ENCODE peak calls at places on chromosomes 5 and 9, in seven cellular contexts. B is sigmoid colon, R is cardiac muscle cell, M is body of pancreas, S is pancreas, U is endodermal cell, Y is breast epithelium. T is an unnamed sample. For H3K4me1, the result is how much of the 10 kb centered on the place peaks cover.

GRCh38 chr5:51960617-51961115 is 577.4 kb downstream of the ISL1 start:
- DNase-seq in B (no peak), R (no peak), M (no peak), S (no peak), U (no peak), Y (no peak), T (no peak)

GRCh38 chr9:88824711-88825110 is 166.6 kb upstream of the S1PR3 start:
- DNase-seq in B (no peak), R (no peak), M (no peak), S (no peak), U (no peak), Y (no peak), T (no peak)

GRCh38 chr5:40622463-40623252 is 57.1 kb upstream of the PTGER4 start:
- DNase-seq in B (no peak), R (no peak), M (no peak), S (no peak), U (no peak), Y (no peak), T (no peak)

GRCh38 chr9:114580609-114581193 is 6.9 kb upstream of the ATP6V1G1 start:
- DNase-seq in B (no peak), R (no peak), M (no peak), S (no peak), U (no peak), Y (no peak), T (no peak)

GRCh38 chr5:54090495-54091084 is 219.8 kb downstream of the ARL15 start:
- DNase-seq in B (no peak), R (no peak), M (no peak), S (no peak), U (no peak), Y (no peak), T (no peak)

GRCh38 chr5:39466804-39467203 is 42.0 kb upstream of the DAB2 start:
- DNase-seq in B (no peak), R (no peak), M (no peak), S (no peak), U (no peak), Y (no peak), T (no peak)

GRCh38 chr5:87121315-87122170 is 146.1 kb upstream of the RASA1 start:
- DNase-seq in B (no peak), R (no peak), M (peak), S (no peak), U (no peak), Y (no peak), T (no peak)

GRCh38 chr5:158722940-158723339 is 376.8 kb downstream of the EBF1 start:
- DNase-seq in B (no peak), R (no peak), M (no peak), S (no peak), U (peak), Y (no peak), T (no peak)

GRCh38 chr9:88503101-88503844 is 31.7 kb upstream of the NXNL2 start:
- DNase-seq in B (no peak), R (no peak), M (no peak), S (no peak), U (no peak), Y (no peak), T (no peak)

GRCh38 chr9:86730165-86730928 is 217.0 kb downstream of the GAS1 start:
- DNase-seq in B (no peak), R (no peak), M (no peak), S (no peak), U (no peak), Y (no peak), T (no peak)

GRCh38 chr5:129820-130219 is 37.9 kb downstream of the PLEKHG4B start:
- DNase-seq in B (no peak), R (no peak), M (no peak), S (no peak), U (no peak), Y (no peak), T (no peak)

GRCh38 chr5:33901176-33901575 is 9.4 kb upstream of the ADAMTS12 start:
- DNase-seq in B (no peak), R (no peak), M (no peak), S (no peak), U (no peak), Y (no peak), T (no peak)

GRCh38 chr5:151141535-151141934 is 16.0 kb downstream of the ANXA6 start:
- DNase-seq in B (peak), R (peak), M (no peak), S (no peak), U (peak), Y (no peak), T (no peak)

GRCh38 chr9:87596862-87597261 is 99.2 kb downstream of the DAPK1 start:
- DNase-seq in B (peak), R (no peak), M (peak), S (peak), U (no peak), Y (no peak), T (peak)

GRCh38 chr5:164277720-164278119 is 772.3 kb downstream of the MAT2B start:
- DNase-seq in B (no peak), R (no peak), M (no peak), S (no peak), U (no peak), Y (no peak), T (no peak)

GRCh38 chr5:38104497-38105230 is 153.7 kb upstream of the EGFLAM start:
- DNase-seq in B (no peak), R (no peak), M (peak), S (no peak), U (peak), Y (no peak), T (no peak)

DNA sequence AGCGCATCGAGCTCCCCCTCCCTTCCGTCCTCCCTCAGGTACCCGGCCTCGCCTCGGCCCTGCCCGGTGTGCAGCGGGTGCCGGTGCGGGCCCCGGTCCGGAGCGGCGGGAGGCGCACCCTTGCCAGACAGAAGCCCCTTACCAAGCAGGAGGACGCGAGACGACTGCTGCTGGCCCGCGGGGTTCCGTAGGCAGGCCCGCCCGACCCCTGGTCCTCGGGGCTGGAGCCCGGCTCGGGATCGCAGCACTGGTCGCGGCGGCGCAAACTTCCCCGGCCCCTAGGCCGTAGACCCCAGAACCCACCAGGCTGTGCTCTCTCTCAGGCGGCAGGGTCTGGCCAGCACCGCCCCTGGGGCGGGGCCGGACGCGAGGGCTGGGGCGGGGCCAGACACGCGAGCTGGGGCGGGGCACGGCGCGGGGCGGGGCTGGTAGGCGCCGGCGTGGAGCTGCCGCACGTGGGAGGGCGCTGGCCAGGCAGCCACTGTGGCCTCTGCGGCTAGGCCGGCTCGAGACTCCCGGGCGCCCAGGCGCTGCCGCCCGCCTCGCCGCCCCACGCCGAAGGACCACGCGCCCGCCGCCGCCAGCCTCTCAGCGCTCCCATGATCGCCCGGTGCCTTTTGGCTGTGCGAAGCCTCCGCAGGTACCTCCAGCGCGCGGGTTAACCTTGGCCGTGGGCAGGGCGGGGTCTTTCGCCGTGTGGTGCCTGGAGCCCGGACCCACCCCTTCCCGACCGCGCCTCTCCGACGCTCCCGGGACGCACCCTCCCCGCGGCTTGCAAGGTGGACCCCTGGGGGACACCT is at the start of the genes NLN and SGTB:
- DNase-seq in B (peak), R (peak), M (peak), S (peak), U (peak), Y (peak), T (peak)
- H3K4me1 ChIP-seq in B (under half), R (under half), M (under half), S (under half), U (under half), Y (under half), T (under half)

DNA sequence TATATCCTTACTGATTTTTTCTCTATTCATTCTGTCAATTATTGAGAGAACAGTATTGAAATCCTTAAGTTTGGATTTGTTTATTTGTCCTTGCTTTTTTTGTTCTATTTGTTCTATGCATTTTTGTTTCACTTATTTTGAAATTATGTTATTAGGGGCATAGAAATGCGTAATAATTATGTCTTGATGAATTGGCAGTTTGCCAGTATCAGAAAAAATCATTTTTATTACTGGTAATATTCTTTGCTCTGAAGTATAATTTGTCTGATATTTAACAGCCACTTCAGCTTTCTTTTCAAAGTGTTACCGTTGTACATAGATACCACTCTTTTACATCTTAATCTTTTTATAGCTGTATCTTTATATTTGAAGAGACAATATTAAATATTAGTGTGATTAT is 2090.9 kb upstream of the WWC1 start:
- DNase-seq in B (no peak), R (no peak), M (no peak), S (no peak), U (no peak), Y (no peak), T (no peak)
- TF ChIP-seq CTCF in B (no peak), R (no peak), M (no peak), S (no peak), U (no peak), Y (no peak), T (no peak)

GRCh38 chr5:14672082-14672481 is 7.6 kb downstream of the OTULIN start:
- DNase-seq in B (no peak), R (no peak), M (peak), S (no peak), U (no peak), Y (no peak), T (no peak)
- H3K4me1 ChIP-seq in B (under half), R (under half), M (half or more), S (under half), U (under half), Y (under half), T (half or more)

GRCh38 chr9:90489066-90489465 is 153.6 kb downstream of the DIRAS2 start:
- DNase-seq in B (no peak), R (no peak), M (no peak), S (no peak), U (no peak), Y (no peak), T (no peak)

GRCh38 chr9:90485028-90485427 is 157.6 kb downstream of the DIRAS2 start:
- DNase-seq in B (no peak), R (no peak), M (no peak), S (no peak), U (no peak), Y (no peak), T (no peak)
- TF ChIP-seq CTCF in B (no peak), R (no peak), M (no peak), S (no peak), U (no peak), Y (no peak), T (no peak)

GRCh38 chr5:68232272-68232671 is 16.7 kb downstream of the PIK3R1 start:
- DNase-seq in B (no peak), R (peak), M (no peak), S (no peak), U (no peak), Y (no peak), T (no peak)
- H3K4me1 ChIP-seq in B (under half), R (under half), M (under half), S (under half), U (under half), Y (under half), T (half or more)

GRCh38 chr5:61551637-61552313 is 219.7 kb downstream of the ZSWIM6 start:
- DNase-seq in B (no peak), R (no peak), M (no peak), S (no peak), U (no peak), Y (no peak), T (no peak)
- TF ChIP-seq CTCF in B (no peak), R (no peak), M (no peak), S (no peak), U (no peak), Y (no peak), T (no peak)

GRCh38 chr5:149357370-149358293 is at the start of gene PCYOX1L:
- DNase-seq in B (peak), R (peak), M (peak), S (peak), U (peak), Y (peak), T (peak)
- H3K4me1 ChIP-seq in B (under half), R (under half), M (under half), S (under half), U (under half), Y (under half), T (under half)

GRCh38 chr5:55983986-55984385 is 10.8 kb downstream of the IL6ST start:
- DNase-seq in B (no peak), R (no peak), M (no peak), S (no peak), U (no peak), Y (no peak), T (no peak)

GRCh38 chr5:55985181-55985580 is 9.6 kb downstream of the IL6ST start:
- DNase-seq in B (no peak), R (no peak), M (no peak), S (no peak), U (no peak), Y (no peak), T (no peak)

GRCh38 chr5:55986931-55987330 is 7.8 kb downstream of the IL6ST start:
- DNase-seq in B (no peak), R (no peak), M (no peak), S (no peak), U (no peak), Y (no peak), T (no peak)

GRCh38 chr5:55982957-55983381 is 11.8 kb downstream of the IL6ST start:
- DNase-seq in B (no peak), R (no peak), M (peak), S (no peak), U (no peak), Y (no peak), T (no peak)
- TF ChIP-seq CTCF in B (no peak), R (peak), M (peak), S (no peak), U (peak), Y (no peak), T (no peak)

T was measured in lower lobe of right lung.